ENCODE peak calls at places on chromosome 4, in nine cellular contexts. V is body of pancreas, S is transverse colon, U is A549, X is lower leg skin, O is spleen, R is heart left ventricle, I is uterus, Q is tibial nerve. D is an unnamed sample.

GRCh38 chr4:126778348-126778747 is 854.4 kb upstream of the INTU start:
- DNase-seq in S (no peak), O (no peak), I (no peak), R (no peak), V (no peak), Q (no peak), X (no peak), U (no peak), D (no peak)

GRCh38 chr4:77006753-77007355 is 57.3 kb downstream of the SEPTIN11 start:
- DNase-seq in O (no peak), U (no peak), R (no peak), I (no peak), S (no peak), Q (no peak), V (no peak), X (no peak), D (no peak)

GRCh38 chr4:117324851-117325491 is 239.6 kb upstream of the TRAM1L1 start:
- DNase-seq in X (no peak), V (no peak), Q (no peak), S (no peak), I (no peak), O (no peak), R (no peak), U (no peak), D (no peak)

GRCh38 chr4:145791988-145792387 is 112.0 kb downstream of the C4orf51 start:
- DNase-seq in S (no peak), I (no peak), O (no peak), X (no peak), U (no peak), V (no peak), Q (no peak), R (no peak), D (no peak)

GRCh38 chr4:2714918-2715317 is 41.2 kb downstream of the TNIP2 start:
- DNase-seq in S (no peak), I (no peak), X (no peak), Q (no peak), V (no peak), R (no peak), O (no peak), U (no peak), D (no peak)

GRCh38 chr4:119207051-119207450 is 5.5 kb upstream of the USP53 start:
- DNase-seq in U (no peak), S (no peak), V (no peak), I (no peak), O (no peak), X (no peak), R (no peak), Q (no peak), D (no peak)

GRCh38 chr4:150072906-150073714 is 5.1 kb upstream of the DCLK2 start:
- DNase-seq in R (no peak), Q (no peak), O (no peak), X (no peak), U (peak), S (no peak), V (no peak), I (no peak), D (no peak)

GRCh38 chr4:158496030-158496741 is 25.5 kb upstream of the RXFP1 start:
- DNase-seq in Q (no peak), R (no peak), U (peak), I (no peak), S (peak), O (no peak), X (no peak), V (peak), D (peak)

GRCh38 chr4:42954925-42955669 is 62.6 kb downstream of the GRXCR1 start:
- DNase-seq in X (no peak), O (no peak), R (peak), Q (no peak), I (no peak), V (peak), S (no peak), U (no peak), D (no peak)

GRCh38 chr4:10173754-10174749 is 57.5 kb upstream of the WDR1 start:
- DNase-seq in V (peak), S (peak), U (no peak), R (peak), I (peak), X (no peak), O (no peak), Q (no peak), D (no peak)

GRCh38 chr4:13483142-13484044 is 747 bp downstream of the RAB28 start:
- DNase-seq in U (peak), Q (peak), O (no peak), V (peak), S (peak), X (peak), R (peak), I (peak), D (peak)

GRCh38 chr4:118849867-118850812 is 14.2 kb upstream of the SEC24D start:
- DNase-seq in Q (no peak), O (no peak), I (no peak), S (peak), V (no peak), R (no peak), U (no peak), X (no peak), D (no peak)

GRCh38 chr4:149700272-149700671 is 115.4 kb downstream of the IQCM start:
- DNase-seq in U (no peak), I (no peak), X (no peak), R (no peak), V (no peak), O (no peak), Q (no peak), S (no peak), D (no peak)

GRCh38 chr4:85420831-85421230 is 54.1 kb upstream of the ARHGAP24 start:
- DNase-seq in O (no peak), S (no peak), Q (no peak), I (no peak), R (no peak), U (no peak), V (no peak), X (no peak), D (no peak)

GRCh38 chr4:29560452-29560851 is 1159.7 kb upstream of the PCDH7 start:
- DNase-seq in S (no peak), X (no peak), U (no peak), V (no peak), R (no peak), Q (no peak), O (no peak), I (no peak), D (no peak)

DNA sequence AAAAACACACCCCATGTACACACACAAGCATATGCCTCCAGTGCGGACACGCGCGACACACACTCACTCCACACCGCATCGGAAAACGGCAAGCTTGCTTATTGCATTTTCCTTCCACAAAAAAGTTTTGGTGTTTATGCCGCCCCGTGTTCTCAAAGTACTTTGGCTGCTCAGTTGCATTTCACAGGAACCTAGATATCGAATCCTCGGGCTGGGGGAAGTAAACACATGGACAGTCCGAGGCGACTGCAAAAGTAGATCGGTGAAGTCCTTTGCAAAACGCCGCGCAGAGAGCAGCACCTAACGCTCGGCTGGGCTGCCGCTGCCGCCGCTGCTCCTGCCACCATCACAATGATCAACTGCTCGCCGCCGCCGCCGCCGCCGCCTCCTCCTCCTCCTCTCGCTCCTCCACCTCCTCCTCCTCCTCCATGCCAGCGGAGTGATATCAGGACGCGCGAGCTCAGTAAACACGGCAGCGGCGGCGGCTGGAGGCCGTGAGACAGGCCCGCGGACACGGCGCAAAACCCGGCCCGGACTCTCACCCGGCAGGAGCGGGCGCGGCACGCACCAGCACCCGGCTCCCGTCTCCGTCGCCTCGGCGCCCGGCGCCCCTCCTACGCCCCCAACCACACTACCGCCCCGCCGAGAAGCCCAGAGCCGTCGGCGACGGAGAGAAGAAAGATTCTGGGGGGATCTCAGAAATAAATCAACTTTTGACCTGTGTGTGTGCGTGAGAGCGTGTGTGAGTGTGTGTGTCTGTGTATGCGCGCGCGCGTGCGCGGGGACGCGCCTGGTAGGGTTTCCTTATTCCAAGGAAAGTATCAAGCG is at the start of gene MAML3:
- DNase-seq in V (peak), Q (peak), S (peak), I (peak), O (peak), U (no peak), X (peak), R (peak), D (peak)
- TF ChIP-seq POLR2A in V (peak), Q (peak), S (peak), I (peak), O (peak), U (peak), X (no peak), R (no peak), D (no peak)

GRCh38 chr4:38664704-38665401 is 854 bp downstream of the KLF3 start:
- DNase-seq in R (peak), I (peak), O (peak), U (no peak), Q (peak), X (peak), V (peak), S (peak), D (no peak)
- TF ChIP-seq POLR2A in R (no peak), I (no peak), O (no peak), U (no peak), Q (no peak), X (no peak), V (peak), S (peak), D (no peak)

DNA sequence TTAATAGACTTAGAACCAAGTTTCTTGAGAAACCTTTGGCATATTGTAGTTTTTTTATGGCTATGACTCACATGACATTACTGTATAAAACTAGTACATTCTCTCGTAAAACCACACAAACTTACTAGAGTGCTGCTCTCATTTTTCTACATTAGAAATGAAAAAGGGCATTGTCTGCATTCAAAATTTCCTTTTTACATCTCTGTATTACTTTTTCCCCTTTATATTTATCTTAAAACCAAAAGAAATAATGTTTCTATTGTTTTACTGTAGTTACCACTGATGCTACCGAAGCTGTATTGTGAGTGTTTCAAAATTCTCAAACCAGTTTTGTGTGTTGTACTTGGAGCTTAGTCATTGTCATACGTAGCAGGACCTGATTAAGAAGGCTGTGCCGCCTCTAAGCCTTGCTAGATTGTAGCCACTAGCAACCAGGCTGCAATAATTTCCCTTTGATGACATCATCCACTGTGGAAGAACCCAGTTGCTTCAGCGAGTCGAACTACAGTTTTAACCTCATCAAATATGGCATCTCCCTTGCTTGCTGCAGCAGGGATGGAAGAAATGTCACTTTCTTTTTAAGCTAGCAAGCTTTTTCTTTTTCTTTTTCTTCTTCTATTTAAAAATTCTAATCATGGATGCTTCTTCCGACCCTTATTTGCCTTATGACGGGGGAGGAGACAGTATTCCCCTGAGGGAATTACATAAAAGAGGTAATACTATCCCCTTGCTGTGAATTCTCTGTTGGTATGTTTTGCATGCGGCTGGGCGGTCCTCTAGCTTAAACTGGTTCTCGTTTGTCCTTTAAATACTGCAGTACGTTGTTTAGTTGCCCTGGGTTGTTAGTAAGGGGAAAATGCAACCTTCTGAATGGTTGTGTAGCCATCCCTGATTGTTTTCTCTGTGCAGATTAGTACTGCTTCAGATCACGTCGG is 39.6 kb downstream of the CLCN3 start:
- DNase-seq in R (peak), Q (peak), I (peak), O (no peak), U (peak), S (peak), V (peak), X (peak), D (peak)
- TF ChIP-seq POLR2A in R (no peak), Q (peak), I (peak), O (no peak), U (no peak), S (peak), V (peak), X (no peak), D (no peak)

GRCh38 chr4:7939377-7940108 is at the start of gene AFAP1:
- DNase-seq in R (peak), V (peak), I (peak), S (peak), O (peak), X (peak), U (peak), Q (peak), D (peak)

GRCh38 chr4:7942019-7942556 is 2.4 kb upstream of the AFAP1 start:
- DNase-seq in O (no peak), X (no peak), I (peak), R (no peak), S (no peak), Q (no peak), V (no peak), U (no peak), D (no peak)

GRCh38 chr4:7941111-7942018 is 1.7 kb upstream of the AFAP1 start:
- DNase-seq in X (no peak), R (no peak), I (peak), O (no peak), V (no peak), Q (no peak), U (no peak), S (no peak), D (peak)

GRCh38 chr4:7936963-7937362 is 2.7 kb downstream of the AFAP1 start:
- DNase-seq in R (no peak), U (no peak), V (no peak), Q (no peak), I (no peak), O (no peak), S (no peak), X (no peak), D (no peak)

DNA sequence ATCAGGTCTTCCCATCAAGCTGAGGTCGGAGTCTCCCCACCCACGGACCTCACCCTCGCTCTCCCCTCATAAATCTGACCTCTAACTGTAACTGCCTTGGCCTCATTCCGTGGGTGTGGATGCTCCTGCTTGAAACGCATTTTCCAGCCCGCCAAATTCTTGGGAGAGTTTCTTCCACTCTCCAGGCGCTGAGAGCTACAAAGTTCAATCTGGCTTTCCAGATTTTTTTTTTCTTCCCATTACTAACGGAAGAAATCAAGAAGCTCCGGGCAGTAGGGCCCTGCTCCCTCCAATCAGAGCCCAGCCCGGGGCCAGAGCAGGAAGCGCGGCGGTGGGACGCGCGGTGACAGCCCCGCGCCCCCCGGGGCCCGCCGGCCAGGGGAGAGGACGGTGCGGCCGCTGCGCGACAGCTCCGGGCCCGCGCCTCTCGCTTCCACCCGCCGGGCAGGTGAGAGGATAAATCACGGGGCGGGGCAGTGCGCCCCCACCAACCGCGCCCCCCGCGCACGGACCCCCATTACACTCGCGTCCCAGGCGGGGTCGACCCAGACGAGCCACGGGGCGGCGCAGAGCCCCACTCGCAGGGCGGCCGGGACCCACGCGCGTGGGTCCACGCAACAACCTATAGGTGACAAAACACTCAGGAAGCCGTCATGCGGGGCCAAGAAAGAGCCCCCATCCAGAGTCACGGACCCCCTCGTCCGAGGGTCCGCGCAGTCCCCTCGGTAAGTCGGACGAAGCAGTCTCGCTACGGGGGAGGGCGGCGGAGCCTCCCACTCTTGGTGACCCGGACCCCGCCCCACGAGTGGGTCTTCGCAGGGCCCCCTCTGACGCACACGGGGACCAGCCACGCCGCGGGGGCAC is 916 bp downstream of the AFAP1 start:
- DNase-seq in X (no peak), U (no peak), I (peak), V (peak), O (no peak), R (peak), S (peak), Q (peak), D (no peak)
- TF ChIP-seq POLR2A in X (no peak), U (no peak), I (no peak), V (no peak), O (no peak), R (no peak), S (no peak), Q (no peak), D (no peak)

GRCh38 chr4:90127223-90127705 is at the start of gene CCSER1:
- DNase-seq in S (peak), X (peak), R (peak), O (peak), I (peak), V (peak), U (no peak), Q (peak), D (no peak)
- TF ChIP-seq POLR2A in S (peak), X (no peak), R (peak), O (peak), I (peak), V (peak), U (peak), Q (peak), D (no peak)

DNA sequence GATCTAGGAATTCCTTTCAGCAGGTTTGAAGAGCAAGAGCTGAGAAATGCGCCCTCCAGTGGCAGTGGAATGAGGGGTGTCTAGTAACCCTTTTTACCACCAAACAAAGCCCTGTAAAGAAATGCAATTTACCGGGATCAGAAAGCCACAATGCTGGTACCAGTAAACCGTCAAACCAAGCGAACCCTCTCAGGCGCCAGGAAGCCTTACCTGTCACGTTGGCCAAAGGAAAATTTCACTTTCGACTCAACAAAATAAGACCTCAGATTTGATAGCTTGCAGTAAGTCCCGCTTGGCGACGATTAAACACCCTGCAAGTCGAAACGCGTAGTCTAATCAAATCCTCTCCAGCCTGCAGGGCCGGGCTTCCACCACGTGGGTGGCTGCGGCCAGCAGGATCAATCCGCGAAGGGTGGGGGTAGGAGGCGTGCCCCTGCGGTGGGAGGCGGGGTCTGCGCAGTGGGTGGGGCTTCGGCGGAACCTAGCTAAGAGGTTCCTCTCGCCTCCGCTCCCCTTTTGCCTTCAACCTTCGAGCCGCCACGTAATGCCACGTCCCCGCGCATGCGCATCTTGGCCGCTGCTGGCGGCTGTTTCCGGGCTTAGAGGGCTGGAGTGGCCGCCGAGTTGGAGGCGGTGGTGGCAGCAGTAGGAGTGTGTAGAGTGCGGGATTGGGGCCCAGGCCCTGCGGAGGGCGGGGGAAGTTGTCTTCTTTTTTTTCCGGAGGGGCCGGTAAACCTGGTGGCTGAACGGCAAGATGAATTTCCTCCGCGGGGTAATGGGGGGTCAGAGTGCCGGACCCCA is at the start of gene USO1:
- DNase-seq in Q (peak), R (peak), I (peak), V (peak), X (peak), O (peak), S (peak), U (peak), D (peak)
- TF ChIP-seq POLR2A in Q (peak), R (peak), I (peak), V (peak), X (peak), O (peak), S (peak), U (peak), D (peak)

DNA sequence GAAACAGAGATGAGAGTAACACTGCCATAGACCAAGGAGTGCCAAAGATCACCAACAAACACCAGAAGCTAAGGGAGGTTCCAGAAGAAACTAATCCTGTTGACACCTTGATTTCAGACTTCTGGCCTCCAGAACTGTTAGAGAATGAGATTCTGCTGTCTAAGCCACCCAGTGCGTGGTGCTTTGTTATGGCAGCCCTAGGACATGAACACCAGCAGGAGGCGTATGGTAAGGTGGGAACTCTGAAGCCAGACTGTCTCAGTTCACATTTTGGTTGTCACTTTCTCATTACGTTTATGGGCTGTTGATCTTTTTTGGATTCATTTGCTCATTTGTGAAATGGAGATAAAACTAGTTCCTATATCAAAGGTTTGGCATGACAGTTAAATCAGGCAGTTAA is 142.9 kb downstream of the DCHS2 start:
- DNase-seq in O (no peak), S (no peak), X (no peak), Q (no peak), R (no peak), U (no peak), I (no peak), V (no peak), D (no peak)
- TF ChIP-seq POLR2A in O (no peak), S (no peak), X (no peak), Q (no peak), R (no peak), U (no peak), I (no peak), V (no peak), D (no peak)

D was measured in H54.